ENCODE peak calls at places on chromosomes 7 and 10, in eight cellular contexts. D is astrocyte of the spinal cord, Y is dorsolateral prefrontal cortex, I is coronary artery, A is brain microvascular endothelial cell, P is fibroblast of pulmonary artery, E is left lung, S is A549. U is an unnamed sample.

GRCh38 chr10:63094405-63094804 is 38.7 kb upstream of the NRBF2 start:
- DNase-seq in A (no peak), D (no peak), P (no peak), S (no peak), I (no peak), E (no peak), Y (no peak), U (no peak)

GRCh38 chr10:12538596-12538995 is 189.2 kb downstream of the CAMK1D start:
- DNase-seq in Y (no peak), S (no peak), I (no peak), D (no peak), P (no peak), A (no peak), E (no peak), U (no peak)

GRCh38 chr10:116732546-116732945 is 9.8 kb downstream of the HSPA12A start:
- DNase-seq in S (no peak), E (no peak), Y (no peak), D (no peak), I (no peak), A (no peak), P (no peak), U (no peak)

GRCh38 chr7:1281068-1281467 is 48.4 kb downstream of the UNCX start:
- DNase-seq in I (no peak), D (no peak), P (no peak), Y (no peak), A (no peak), S (no peak), E (no peak), U (no peak)

GRCh38 chr10:52818019-52818418 is 45.4 kb upstream of the MBL2 start:
- DNase-seq in I (no peak), S (no peak), Y (no peak), P (peak; percentile 61), D (peak; percentile 50), A (peak; percentile 53), E (no peak), U (peak; percentile 51)

GRCh38 chr10:90800232-90800796 is 57.5 kb downstream of the HTR7 start:
- DNase-seq in Y (no peak), D (no peak), I (no peak), P (no peak), S (no peak), E (no peak), A (no peak), U (no peak)

GRCh38 chr7:142431491-142431890 is 173.6 kb upstream of the PRSS58 start:
- DNase-seq in E (no peak), S (no peak), Y (no peak), A (no peak), D (no peak), P (no peak), I (no peak), U (no peak)

GRCh38 chr10:77248104-77248503 is 389.5 kb downstream of the KCNMA1 start:
- DNase-seq in A (peak; percentile 24), S (no peak), I (no peak), E (no peak), Y (no peak), P (no peak), D (no peak), U (no peak)

GRCh38 chr10:3659518-3659917 is 125.5 kb downstream of the KLF6 start:
- DNase-seq in A (no peak), I (no peak), S (no peak), Y (no peak), P (no peak), E (no peak), D (no peak), U (no peak)

GRCh38 chr10:36421999-36422398 is 703.4 kb upstream of the ANKRD30A start:
- DNase-seq in S (no peak), E (no peak), Y (no peak), P (no peak), A (no peak), D (no peak), I (no peak), U (no peak)

GRCh38 chr7:7475601-7476000 is 60.1 kb downstream of the COL28A1 start:
- DNase-seq in E (no peak), D (no peak), I (no peak), Y (no peak), A (no peak), S (no peak), P (no peak), U (no peak)

GRCh38 chr10:110502851-110503301 is 5.2 kb downstream of the DUSP5 start:
- DNase-seq in Y (peak; percentile 93), I (no peak), E (peak; percentile 62), S (no peak), A (no peak), D (peak; percentile 79), P (peak; percentile 78), U (peak; percentile 90)

GRCh38 chr10:59623100-59623822 is 86.4 kb downstream of the SLC16A9 start:
- DNase-seq in D (no peak), Y (no peak), E (no peak), S (no peak), A (no peak), P (no peak), I (no peak), U (no peak)

GRCh38 chr10:76160758-76161555 is 729.5 kb downstream of the LRMDA start:
- DNase-seq in D (no peak), E (no peak), I (no peak), P (no peak), Y (no peak), S (no peak), A (no peak), U (no peak)

GRCh38 chr7:23022258-23022745 is 8.4 kb upstream of the HYCC1 start:
- DNase-seq in I (no peak), Y (no peak), E (no peak), S (no peak), A (peak; percentile 81), D (peak; percentile 91), P (peak; percentile 85), U (no peak)

GRCh38 chr10:75102830-75103673 is 8.4 kb upstream of the SAMD8 start:
- DNase-seq in A (no peak), I (peak; percentile 45), E (no peak), S (no peak), P (no peak), Y (no peak), D (no peak), U (no peak)

GRCh38 chr10:67156239-67156638 is 230.4 kb downstream of the LRRTM3 start:
- DNase-seq in I (no peak), S (no peak), P (no peak), Y (no peak), A (no peak), D (no peak), E (no peak), U (no peak)

GRCh38 chr7:134632937-134633540 is 13.6 kb upstream of the BPGM start:
- DNase-seq in I (no peak), A (peak; percentile 47), S (peak; percentile 67), E (no peak), P (peak; percentile 79), D (peak; percentile 58), Y (no peak), U (no peak)

GRCh38 chr10:88077977-88078376 is 214.6 kb downstream of the PTEN start:
- DNase-seq in I (no peak), E (no peak), P (no peak), Y (no peak), S (no peak), D (peak; percentile 75), A (no peak), U (no peak)

GRCh38 chr7:101954494-101954893 is 137.1 kb downstream of the CUX1 start:
- DNase-seq in D (no peak), Y (no peak), I (no peak), S (no peak), P (no peak), A (no peak), E (no peak), U (no peak)

GRCh38 chr7:101957733-101958525 is 140.5 kb downstream of the CUX1 start:
- DNase-seq in S (no peak), I (no peak), E (no peak), A (no peak), D (no peak), P (no peak), Y (no peak), U (no peak)

GRCh38 chr7:101953248-101953819 is 135.9 kb downstream of the CUX1 start:
- DNase-seq in D (peak; percentile 82), E (peak; percentile 51), A (peak; percentile 68), Y (no peak), P (peak; percentile 97), I (no peak), S (no peak), U (peak; percentile 50)

GRCh38 chr7:101959342-101959741 is 141.9 kb downstream of the CUX1 start:
- DNase-seq in S (no peak), P (no peak), I (no peak), Y (no peak), E (no peak), A (no peak), D (no peak), U (no peak)

DNA sequence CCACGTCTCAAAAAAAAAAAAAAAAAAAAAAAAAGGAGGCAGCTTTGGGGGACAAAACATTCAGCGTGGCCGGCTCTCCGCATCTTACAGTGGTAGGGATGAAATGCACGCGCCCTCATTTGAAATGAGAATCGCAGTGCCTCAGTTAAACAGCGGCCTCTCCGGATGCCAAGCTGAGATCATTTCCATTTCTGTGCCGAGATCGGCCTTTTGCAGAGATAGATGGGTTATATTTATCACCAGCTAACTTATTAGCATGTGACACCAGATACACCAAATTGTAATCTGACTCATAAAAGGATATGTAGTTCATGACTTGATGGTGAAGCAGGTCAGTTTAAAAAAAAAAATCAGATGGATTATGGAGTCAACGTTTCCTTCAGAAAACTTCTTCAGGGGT is 138.7 kb downstream of the CUX1 start:
- DNase-seq in P (no peak), A (no peak), S (no peak), E (no peak), D (no peak), I (no peak), Y (no peak), U (no peak)
- H3K4me3 ChIP-seq in P (no peak overlapping the region), A (no peak overlapping the region), S (no peak overlapping the region), E (no peak overlapping the region), D (no peak overlapping the region), I (no peak overlapping the region), Y (no peak overlapping the region), U (no peak overlapping the region)

DNA sequence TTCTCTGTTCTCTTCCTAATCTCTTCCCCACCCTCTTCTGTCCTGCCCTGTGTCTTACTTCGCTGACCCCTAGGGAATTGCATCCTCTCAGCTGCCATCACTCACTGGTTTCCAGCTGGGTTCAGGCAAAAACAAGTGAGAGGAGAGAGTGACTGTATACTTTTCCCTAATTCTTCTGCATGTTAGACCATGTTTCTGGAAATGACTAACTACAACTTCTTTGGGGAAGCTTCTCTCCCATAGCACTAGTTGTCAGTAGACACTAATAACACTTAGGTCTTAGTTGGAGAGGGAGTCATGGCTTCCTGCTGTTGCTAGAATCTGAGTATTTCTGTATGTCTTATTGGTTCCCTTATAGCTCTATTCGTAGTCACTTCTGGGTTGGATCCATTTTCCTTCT is 299.0 kb upstream of the FZD1 start:
- DNase-seq in S (no peak), A (no peak), I (no peak), Y (no peak), D (no peak), P (no peak), E (no peak), U (no peak)
- H3K4me3 ChIP-seq in S (no peak overlapping the region), A (no peak overlapping the region), I (no peak overlapping the region), Y (no peak overlapping the region), D (no peak overlapping the region), P (no peak overlapping the region), E (no peak overlapping the region), U (no peak overlapping the region)

GRCh38 chr7:20777377-20778062 is 9.2 kb downstream of the SP8 start:
- DNase-seq in D (no peak), E (no peak), Y (no peak), I (no peak), P (no peak), S (no peak), A (no peak), U (no peak)
- H3K4me3 ChIP-seq in D (no peak overlapping the region), E (no peak overlapping the region), Y (peak overlapping the region; percentile 51), I (peak overlapping the region; percentile 64), P (no peak overlapping the region), S (peak overlapping the region; percentile 61), A (peak overlapping the region; percentile 15), U (no peak overlapping the region)

GRCh38 chr10:96269438-96270300 is 1.7 kb downstream of the BLNK start:
- DNase-seq in P (no peak), I (no peak), E (no peak), D (no peak), S (no peak), Y (no peak), A (no peak), U (no peak)
- H3K4me3 ChIP-seq in P (no peak overlapping the region), I (peak overlapping the region; percentile 3), E (peak overlapping the region; percentile 27), D (no peak overlapping the region), S (no peak overlapping the region), Y (peak overlapping the region; percentile 1), A (no peak overlapping the region), U (peak overlapping the region; percentile 83)

U was measured in GM12864.